ENCODE peak calls at places on chromosomes 3 and 15, in six cellular contexts. K is RWPE2; D is cardiac muscle cell; H is CD4-positive, CD25-positive, alpha-beta regulatory T cell; V is aorta; Q is IMR-90. N is an unnamed sample.

GRCh38 chr3:66428733-66429132 is 72.1 kb downstream of the LRIG1 start:
- DNase-seq in K (no peak), D (peak; percentile 96), H (no peak), V (peak; percentile 76), Q (peak; percentile 100), N (no peak)

GRCh38 chr3:80643421-80643820 is 875.6 kb upstream of the ROBO1 start:
- DNase-seq in K (no peak), D (no peak), H (no peak), V (no peak), Q (no peak), N (no peak)

GRCh38 chr3:65597225-65597951 is 441.3 kb downstream of the MAGI1 start:
- DNase-seq in K (no peak), D (peak; percentile 66), H (no peak), V (no peak), Q (peak; percentile 54), N (no peak)

GRCh38 chr15:23670970-23671369 is 16.1 kb downstream of the NDN start:
- DNase-seq in K (no peak), D (no peak), H (no peak), V (no peak), Q (no peak), N (no peak)

GRCh38 chr3:187982149-187982548 is 171.8 kb upstream of the LPP start:
- DNase-seq in K (no peak), D (no peak), H (no peak), V (no peak), Q (no peak), N (no peak)

GRCh38 chr3:4417449-4417848 is 49.6 kb downstream of the SUMF1 start:
- DNase-seq in K (no peak), D (peak; percentile 76), H (no peak), V (no peak), Q (peak; percentile 65), N (no peak)

GRCh38 chr3:71083726-71084131 is 499.8 kb downstream of the FOXP1 start:
- DNase-seq in K (no peak), D (no peak), H (no peak), V (no peak), Q (no peak), N (peak; percentile 55)

GRCh38 chr15:99053380-99054024 is 45.9 kb upstream of the PGPEP1L start:
- DNase-seq in K (no peak), D (no peak), H (no peak), V (no peak), Q (no peak), N (no peak)

GRCh38 chr15:100929641-100930042 is 10.5 kb downstream of the LRRK1 start:
- DNase-seq in K (no peak), D (no peak), H (no peak), V (no peak), Q (no peak), N (no peak)

GRCh38 chr15:84883433-84883832 is 1.0 kb upstream of the SLC28A1 start:
- DNase-seq in K (no peak), D (peak; percentile 25), H (no peak), V (no peak), Q (no peak), N (no peak)

GRCh38 chr15:57922780-57923179 is 142.7 kb downstream of the ALDH1A2 start:
- DNase-seq in K (peak; percentile 75), D (peak; percentile 55), H (no peak), V (peak; percentile 48), Q (no peak), N (no peak)
- H3K4me1 ChIP-seq in K (peaks cover 4% of the 10 kb centered on the region), D (peaks cover 6% of the 10 kb centered on the region), H (no peaks in the 10 kb centered on the region), V (no peaks in the 10 kb centered on the region), Q (no peaks in the 10 kb centered on the region), N (no peaks in the 10 kb centered on the region)

GRCh38 chr3:152298393-152299242 is 29.9 kb downstream of the MBNL1 start:
- DNase-seq in K (peak; percentile 54), D (peak; percentile 97), H (peak; percentile 83), V (no peak), Q (peak; percentile 99), N (no peak)
- H3K4me1 ChIP-seq in K (peaks cover 20% of the 10 kb centered on the region), D (peaks cover 39% of the 10 kb centered on the region), H (peaks cover 93% of the 10 kb centered on the region), V (peaks cover 5% of the 10 kb centered on the region), Q (peaks cover 12% of the 10 kb centered on the region), N (peaks cover 6% of the 10 kb centered on the region)

DNA sequence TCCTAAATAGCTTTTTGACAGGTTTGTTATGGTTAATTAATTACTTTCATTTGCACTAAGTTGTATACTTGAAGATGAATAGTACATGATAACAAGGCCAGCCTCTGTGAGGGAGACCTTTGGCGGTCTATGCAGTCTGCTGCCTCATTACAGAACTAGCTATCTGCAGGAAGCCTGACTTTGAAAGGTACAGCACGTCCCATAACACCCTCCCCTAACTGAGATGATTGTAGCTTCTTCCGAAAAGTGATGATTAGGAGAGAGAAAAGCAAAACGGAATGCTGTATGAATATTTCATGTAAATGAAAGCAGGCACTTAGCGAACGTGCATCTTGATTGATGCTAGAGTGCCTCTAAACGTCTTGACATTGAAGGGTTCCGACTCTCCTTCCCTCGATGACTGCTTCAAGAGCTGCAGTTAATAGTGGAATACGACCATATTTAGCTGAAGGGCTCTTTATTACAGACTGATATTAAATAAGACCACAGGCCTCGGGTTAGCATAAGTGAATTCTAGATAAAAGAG is 116.2 kb upstream of the TMCO5A start:
- DNase-seq in K (no peak), D (no peak), H (no peak), V (no peak), Q (no peak), N (no peak)
- H3K4me1 ChIP-seq in K (no peaks in the 10 kb centered on the region), D (peaks cover 16% of the 10 kb centered on the region), H (no peaks in the 10 kb centered on the region), V (no peaks in the 10 kb centered on the region), Q (no peaks in the 10 kb centered on the region), N (no peaks in the 10 kb centered on the region)

GRCh38 chr3:72307438-72308105 is 522.6 kb upstream of the PROK2 start:
- DNase-seq in K (no peak), D (no peak), H (no peak), V (no peak), Q (no peak), N (no peak)
- H3K4me1 ChIP-seq in K (no peaks in the 10 kb centered on the region), D (no peaks in the 10 kb centered on the region), H (peaks cover 33% of the 10 kb centered on the region), V (no peaks in the 10 kb centered on the region), Q (peaks cover 10% of the 10 kb centered on the region), N (peaks cover 13% of the 10 kb centered on the region)

GRCh38 chr3:12932347-12932746 is 91.0 kb upstream of the RPL32 start:
- DNase-seq in K (no peak), D (no peak), H (no peak), V (no peak), Q (no peak), N (no peak)
- H3K4me1 ChIP-seq in K (no peaks in the 10 kb centered on the region), D (peaks cover 40% of the 10 kb centered on the region), H (no peaks in the 10 kb centered on the region), V (no peaks in the 10 kb centered on the region), Q (peaks cover 4% of the 10 kb centered on the region), N (no peaks in the 10 kb centered on the region)

GRCh38 chr3:18258492-18258891 is 166.6 kb downstream of the SATB1 start:
- DNase-seq in K (no peak), D (no peak), H (no peak), V (no peak), Q (no peak), N (peak; percentile 62)

GRCh38 chr3:18264331-18264730 is 160.8 kb downstream of the SATB1 start:
- DNase-seq in K (no peak), D (no peak), H (no peak), V (no peak), Q (no peak), N (no peak)
- H3K4me1 ChIP-seq in K (no peaks in the 10 kb centered on the region), D (no peaks in the 10 kb centered on the region), H (no peaks in the 10 kb centered on the region), V (no peaks in the 10 kb centered on the region), Q (no peaks in the 10 kb centered on the region), N (no peaks in the 10 kb centered on the region)